ENCODE peak calls at places on chromosomes 16 and 17, in six cellular contexts. Y is IMR-90, A is H9, S is trophoblast cell, F is mesendoderm, J is mesenchymal stem cell. P is an unnamed sample.

GRCh38 chr16:79069634-79070033 is 530.9 kb downstream of the MAF start:
- DNase-seq in Y (no peak), S (no peak), A (no peak), J (no peak), F (no peak), P (no peak)

GRCh38 chr17:77476920-77477805 is 336.4 kb downstream of the SEC14L1 start:
- DNase-seq in F (peak), Y (peak), S (peak), A (no peak), J (peak), P (no peak)

GRCh38 chr17:3474212-3474611 is 1.6 kb upstream of the ASPA start:
- DNase-seq in A (no peak), Y (no peak), F (no peak), J (peak), S (no peak), P (no peak)

GRCh38 chr17:7835818-7836595 is 2.0 kb downstream of the KDM6B start:
- DNase-seq in Y (peak), S (peak), A (no peak), F (peak), J (peak), P (no peak)

GRCh38 chr16:70754874-70755600 is 45.9 kb downstream of the VAC14 start:
- DNase-seq in S (no peak), A (no peak), J (no peak), Y (no peak), F (no peak), P (no peak)

GRCh38 chr16:1871974-1872635 is at the start of gene MEIOB:
- DNase-seq in A (peak), J (peak), Y (no peak), F (peak), S (peak), P (peak)

GRCh38 chr17:58310511-58311428 is 17.8 kb downstream of the TSPOAP1 start:
- DNase-seq in A (no peak), S (no peak), F (no peak), Y (no peak), J (no peak), P (no peak)

GRCh38 chr17:53217311-53217710 is 605.4 kb upstream of the KIF2B start:
- DNase-seq in A (no peak), F (no peak), S (no peak), J (no peak), Y (no peak), P (no peak)

GRCh38 chr16:10256855-10257641 is 74.8 kb upstream of the GRIN2A start:
- DNase-seq in A (peak), S (peak), J (peak), F (peak), Y (no peak), P (peak)

GRCh38 chr17:35930211-35931065 is at the start of gene RDM1:
- DNase-seq in J (peak), F (peak), Y (peak), A (peak), S (peak), P (peak)

GRCh38 chr16:3774156-3774767 is 56.9 kb upstream of the TRAP1 start:
- DNase-seq in Y (peak), S (no peak), J (no peak), A (no peak), F (no peak), P (no peak)

GRCh38 chr16:22353933-22354541 is 20.4 kb downstream of the CDR2 start:
- DNase-seq in A (no peak), J (no peak), Y (no peak), F (no peak), S (no peak), P (no peak)
- H2BK120ac ChIP-seq in A (no peak), J (no peak), Y (peak), F (no peak), S (no peak), P (no peak)

DNA sequence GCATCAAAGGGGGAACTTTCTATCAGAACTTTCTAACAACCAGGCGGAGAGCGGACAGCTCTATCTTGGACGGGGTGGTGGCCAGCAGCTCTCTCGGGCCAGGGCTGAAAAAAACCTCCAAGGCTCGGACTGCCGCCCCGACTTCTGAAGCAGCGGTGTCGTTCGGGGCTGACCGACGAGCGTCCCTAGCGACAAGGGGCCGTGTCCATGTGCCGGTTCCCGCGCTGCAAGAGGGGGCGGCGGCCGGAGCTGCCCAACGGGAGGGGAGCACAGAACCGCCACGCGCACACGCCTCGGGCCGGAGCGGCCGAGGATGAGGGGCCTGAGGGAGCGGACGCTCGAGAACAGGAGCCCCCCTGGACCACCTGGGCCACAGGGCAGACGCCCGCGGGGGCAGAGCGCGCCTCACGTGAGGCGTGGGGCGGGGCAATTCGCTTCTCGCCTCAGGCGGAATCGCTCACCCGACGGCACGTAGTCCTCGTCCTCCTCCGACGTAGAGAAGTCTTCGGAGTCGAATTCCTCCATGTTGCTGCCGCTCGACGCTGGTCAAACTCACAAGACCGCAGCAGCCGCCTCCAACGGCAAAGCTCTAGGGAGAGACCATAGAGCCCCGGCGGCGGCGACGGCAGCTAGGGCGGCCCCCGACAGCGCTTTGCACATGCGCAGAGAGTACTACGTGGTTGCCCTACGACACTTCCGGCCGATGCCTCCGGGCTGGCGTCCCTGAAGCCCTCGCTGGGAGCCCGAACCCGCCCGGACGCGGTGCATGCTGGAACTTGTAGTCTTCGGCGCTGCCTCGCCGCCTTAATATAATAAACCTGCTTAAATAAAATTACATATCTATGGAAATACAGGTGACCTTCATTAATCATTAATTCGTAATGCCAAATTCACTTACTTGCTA is at the start of gene CFDP1:
- DNase-seq in A (peak), S (peak), F (peak), Y (peak), J (peak), P (peak)
- H2BK120ac ChIP-seq in A (peak), S (peak), F (no peak), Y (peak), J (peak), P (no peak)

DNA sequence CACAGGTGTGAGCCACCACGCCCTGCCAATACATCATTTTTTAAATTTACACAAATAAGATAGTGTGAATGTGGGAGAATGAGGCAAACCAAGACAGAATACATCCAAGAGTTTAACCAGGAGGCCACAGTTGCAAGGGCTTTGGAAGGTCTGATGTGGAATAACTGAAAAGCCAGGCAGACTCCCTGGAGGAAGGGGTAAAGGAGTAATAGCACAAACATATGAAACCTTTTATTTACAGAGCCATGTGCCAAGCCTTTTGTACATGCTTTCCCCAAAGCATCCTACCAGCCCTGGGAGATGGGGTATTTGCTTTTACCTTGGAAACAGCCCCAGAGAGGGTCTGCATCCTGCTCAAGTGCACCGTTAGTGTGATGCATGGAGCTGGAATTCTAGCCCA is 4.7 kb downstream of the ADGRG3 start:
- DNase-seq in J (no peak), A (no peak), F (no peak), Y (no peak), S (no peak), P (no peak)
- H2BK120ac ChIP-seq in J (no peak), A (no peak), F (no peak), Y (no peak), S (no peak), P (no peak)

GRCh38 chr17:68292689-68293040 is 1.4 kb downstream of the ARSG start:
- DNase-seq in F (no peak), S (no peak), A (no peak), Y (no peak), J (no peak), P (no peak)
- H2BK120ac ChIP-seq in F (no peak), S (no peak), A (no peak), Y (no peak), J (no peak), P (no peak)

GRCh38 chr16:31869511-31870201 is 4.0 kb upstream of the ZNF267 start:
- DNase-seq in F (peak), A (peak), S (peak), Y (peak), J (peak), P (no peak)
- H2BK120ac ChIP-seq in F (no peak), A (no peak), S (no peak), Y (peak), J (peak), P (no peak)

GRCh38 chr16:19824216-19824615 is 60.4 kb downstream of the GPRC5B start:
- DNase-seq in A (no peak), F (no peak), J (no peak), S (no peak), Y (no peak), P (no peak)
- H2BK120ac ChIP-seq in A (no peak), F (no peak), J (no peak), S (no peak), Y (no peak), P (no peak)

GRCh38 chr16:67150833-67151396 is at the start of gene B3GNT9:
- DNase-seq in A (peak), J (peak), F (peak), Y (peak), S (no peak), P (no peak)
- H2BK120ac ChIP-seq in A (no peak), J (peak), F (peak), Y (peak), S (no peak), P (peak)

GRCh38 chr17:13575466-13575865 is 26.3 kb downstream of the HS3ST3A1 start:
- DNase-seq in F (peak), J (no peak), A (no peak), Y (no peak), S (no peak), P (no peak)
- H2BK120ac ChIP-seq in F (no peak), J (no peak), A (no peak), Y (peak), S (no peak), P (no peak)

P was measured in neuronal stem cell.